ENCODE peak calls at places on chromosomes 12 and 14, in nine cellular contexts. N is stomach; B is right cardiac atrium; C is MM.1S; O is heart left ventricle; K is astrocyte; U is CD8-positive, alpha-beta memory T cell; R is heart right ventricle; M is CD8-positive, alpha-beta T cell. I is an unnamed sample.

GRCh38 chr14:90091393-90091792 is 29.6 kb downstream of the KCNK13 start:
- DNase-seq in N (no peak), B (no peak), C (no peak), O (no peak), K (peak; percentile 89), U (no peak), R (no peak), M (no peak), I (no peak)

GRCh38 chr12:132866251-132866828 is 21.1 kb downstream of the CHFR start:
- DNase-seq in N (no peak), B (no peak), C (no peak), O (no peak), K (peak; percentile 71), U (no peak), R (no peak), M (no peak), I (no peak)

GRCh38 chr12:128076188-128076587 is 190.8 kb upstream of the TMEM132C start:
- DNase-seq in N (no peak), B (no peak), C (no peak), O (no peak), K (peak; percentile 96), U (no peak), R (no peak), M (no peak), I (no peak)

GRCh38 chr12:67758119-67758873 is 109.8 kb downstream of the DYRK2 start:
- DNase-seq in N (no peak), B (no peak), C (peak; percentile 85), O (no peak), K (no peak), U (no peak), R (no peak), M (no peak), I (no peak)

GRCh38 chr14:31110872-31111271 is 84.7 kb upstream of the STRN3 start:
- DNase-seq in N (no peak), B (no peak), C (no peak), O (no peak), K (no peak), U (no peak), R (no peak), M (no peak), I (no peak)

GRCh38 chr12:30824311-30824710 is 69.6 kb upstream of the CAPRIN2 start:
- DNase-seq in N (no peak), B (no peak), C (no peak), O (no peak), K (no peak), U (no peak), R (no peak), M (no peak), I (no peak)

GRCh38 chr14:59900536-59900935 is 19.4 kb upstream of the LRRC9 start:
- DNase-seq in N (no peak), B (no peak), C (no peak), O (no peak), K (no peak), U (no peak), R (no peak), M (no peak), I (no peak)

GRCh38 chr12:124684971-124685688 is 117.7 kb upstream of the NCOR2 start:
- DNase-seq in N (no peak), B (no peak), C (no peak), O (no peak), K (peak; percentile 83), U (no peak), R (no peak), M (no peak), I (no peak)

GRCh38 chr12:89538902-89539301 is 13.1 kb upstream of the POC1B start:
- DNase-seq in N (no peak), B (no peak), C (no peak), O (no peak), K (no peak), U (no peak), R (no peak), M (no peak), I (no peak)

GRCh38 chr12:2633825-2634200 is 161.0 kb upstream of the FKBP4 start:
- DNase-seq in N (no peak), B (no peak), C (no peak), O (no peak), K (no peak), U (no peak), R (no peak), M (no peak), I (no peak)

GRCh38 chr12:71011261-71011660 is 90.7 kb upstream of the PTPRR start:
- DNase-seq in N (no peak), B (no peak), C (no peak), O (no peak), K (peak; percentile 44), U (no peak), R (no peak), M (no peak), I (no peak)

GRCh38 chr14:76917759-76918175 is 91.6 kb downstream of the LRRC74A start:
- DNase-seq in N (peak; percentile 65), B (peak; percentile 91), C (no peak), O (peak; percentile 74), K (no peak), U (no peak), R (peak; percentile 76), M (no peak), I (no peak)

GRCh38 chr12:13573698-13574321 is 377.3 kb downstream of the EMP1 start:
- DNase-seq in N (no peak), B (no peak), C (no peak), O (no peak), K (peak; percentile 46), U (no peak), R (no peak), M (no peak), I (no peak)

GRCh38 chr14:24398298-24398942 is 383 bp upstream of the NYNRIN start:
- DNase-seq in N (no peak), B (peak; percentile 83), C (no peak), O (peak; percentile 85), K (no peak), U (no peak), R (peak; percentile 82), M (no peak), I (no peak)

DNA sequence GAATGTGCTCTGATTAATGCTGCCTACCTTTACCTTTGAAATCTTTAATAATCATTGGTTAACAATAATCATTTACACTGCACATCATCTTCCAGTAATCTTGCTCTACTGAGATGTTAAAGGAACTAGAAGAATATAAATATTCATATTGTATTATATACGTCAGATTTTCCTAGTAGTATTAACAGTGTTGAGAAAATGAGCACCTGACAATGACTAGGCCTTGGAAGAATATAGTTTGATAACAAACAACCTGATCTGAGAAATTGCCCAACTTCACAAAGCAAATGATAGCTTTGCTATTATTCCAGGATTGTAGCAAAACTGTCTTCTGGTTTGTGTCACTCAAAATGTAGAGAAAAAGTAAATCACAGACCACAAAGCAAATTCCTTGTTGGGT is 467.1 kb downstream of the NOVA1 start:
- DNase-seq in N (no peak), B (no peak), C (no peak), O (no peak), K (no peak), U (no peak), R (no peak), M (no peak), I (no peak)
- H3K9me3 ChIP-seq in N (no peaks in the 10 kb centered on the region), B (no peaks in the 10 kb centered on the region), C (no peaks in the 10 kb centered on the region), O (no peaks in the 10 kb centered on the region), K (no peaks in the 10 kb centered on the region), U (no peaks in the 10 kb centered on the region), R (no peaks in the 10 kb centered on the region), M (no peaks in the 10 kb centered on the region), I (peaks cover 4% of the 10 kb centered on the region)

GRCh38 chr12:130127909-130128763 is 34.1 kb upstream of the FZD10 start:
- DNase-seq in N (no peak), B (peak; percentile 62), C (no peak), O (peak; percentile 33), K (no peak), U (no peak), R (peak; percentile 31), M (no peak), I (no peak)
- H3K9me3 ChIP-seq in N (no peaks in the 10 kb centered on the region), B (no peaks in the 10 kb centered on the region), C (no peaks in the 10 kb centered on the region), O (peaks cover 7% of the 10 kb centered on the region), K (peaks cover 8% of the 10 kb centered on the region), U (no peaks in the 10 kb centered on the region), R (no peaks in the 10 kb centered on the region), M (no peaks in the 10 kb centered on the region), I (no peaks in the 10 kb centered on the region)

DNA sequence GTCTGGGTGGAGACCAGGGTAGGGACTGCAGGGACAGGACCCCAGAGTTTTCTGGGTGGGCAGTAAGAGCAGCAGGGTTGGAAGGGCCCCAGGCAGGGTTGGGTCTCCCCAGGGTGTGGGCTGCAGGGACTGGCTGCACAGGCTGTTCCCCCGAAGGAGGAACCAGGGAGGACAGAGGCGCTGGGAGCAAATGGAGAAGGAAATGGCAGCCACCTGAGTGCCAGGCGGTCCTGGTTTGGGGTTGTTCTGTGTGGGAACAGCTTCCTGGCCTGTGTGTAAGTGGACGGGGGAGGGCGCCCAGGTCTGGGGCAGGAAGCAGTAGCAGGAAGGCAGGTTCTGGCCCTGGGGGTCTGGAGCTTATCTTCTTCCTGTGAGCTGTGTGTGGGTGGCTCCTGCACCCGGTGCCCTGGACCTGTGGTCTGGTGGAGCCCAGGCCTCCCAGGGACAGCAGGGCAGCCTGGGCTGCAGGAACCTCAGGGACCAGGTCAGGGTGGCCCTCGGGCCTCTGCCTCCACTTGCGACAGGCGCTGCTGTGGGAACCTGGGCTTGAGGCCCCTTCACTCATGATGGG is 372.8 kb downstream of the TMEM121 start:
- DNase-seq in N (no peak), B (peak; percentile 51), C (no peak), O (peak; percentile 2), K (no peak), U (no peak), R (peak; percentile 2), M (no peak), I (no peak)
- H3K9me3 ChIP-seq in N (no peaks in the 10 kb centered on the region), B (no peaks in the 10 kb centered on the region), C (no peaks in the 10 kb centered on the region), O (no peaks in the 10 kb centered on the region), K (peaks cover 16% of the 10 kb centered on the region), U (no peaks in the 10 kb centered on the region), R (no peaks in the 10 kb centered on the region), M (no peaks in the 10 kb centered on the region), I (no peaks in the 10 kb centered on the region)

GRCh38 chr14:68192935-68193334 is 373.4 kb downstream of the RAD51B start:
- DNase-seq in N (no peak), B (no peak), C (no peak), O (no peak), K (no peak), U (no peak), R (no peak), M (no peak), I (no peak)

GRCh38 chr14:68191567-68192321 is 372.2 kb downstream of the RAD51B start:
- DNase-seq in N (no peak), B (no peak), C (no peak), O (no peak), K (peak; percentile 57), U (no peak), R (no peak), M (no peak), I (no peak)

GRCh38 chr14:68190032-68190431 is 370.5 kb downstream of the RAD51B start:
- DNase-seq in N (no peak), B (no peak), C (no peak), O (no peak), K (no peak), U (no peak), R (no peak), M (no peak), I (no peak)

GRCh38 chr14:68182492-68182891 is 362.9 kb downstream of the RAD51B start:
- DNase-seq in N (no peak), B (no peak), C (peak; percentile 25), O (no peak), K (no peak), U (no peak), R (no peak), M (no peak), I (no peak)

DNA sequence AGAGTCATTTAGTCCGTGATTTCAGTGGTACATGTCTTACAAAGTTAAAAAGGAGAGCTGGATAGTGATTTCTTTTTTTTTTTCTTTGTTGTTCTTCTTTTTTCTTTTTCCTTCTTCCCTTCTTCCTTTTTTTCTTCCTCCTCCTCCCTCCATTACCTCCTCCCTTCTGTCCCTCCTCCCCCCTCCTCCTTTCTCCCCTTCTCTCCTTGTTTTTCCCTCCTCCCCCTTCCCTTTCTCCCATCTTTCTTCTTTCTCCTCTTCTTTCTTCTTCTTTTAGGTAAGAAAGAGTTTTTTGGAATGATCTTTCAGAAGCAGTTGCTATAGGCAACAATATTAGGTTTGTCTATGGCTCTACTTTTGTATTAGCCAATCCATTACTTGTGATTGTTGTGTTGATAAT is 368.6 kb downstream of the RAD51B start:
- DNase-seq in N (no peak), B (no peak), C (no peak), O (no peak), K (no peak), U (no peak), R (no peak), M (no peak), I (no peak)
- H3K9me3 ChIP-seq in N (no peaks in the 10 kb centered on the region), B (no peaks in the 10 kb centered on the region), C (no peaks in the 10 kb centered on the region), O (no peaks in the 10 kb centered on the region), K (no peaks in the 10 kb centered on the region), U (no peaks in the 10 kb centered on the region), R (no peaks in the 10 kb centered on the region), M (no peaks in the 10 kb centered on the region), I (no peaks in the 10 kb centered on the region)

I was measured in T-helper 17 cell.